ENCODE peak calls at places on chromosomes 11 and 22, in four cellular contexts. G is tibial artery, T is upper lobe of right lung, R is fibroblast of lung. I is an unnamed sample.

GRCh38 chr11:127493330-127493729 is 492.8 kb upstream of the KIRREL3 start:
- DNase-seq in T (no peak), R (peak), G (no peak), I (no peak)

GRCh38 chr22:44225091-44225689 is 44.5 kb downstream of the PARVG start:
- DNase-seq in T (no peak), R (no peak), G (no peak), I (peak)

GRCh38 chr22:47154621-47155081 is 392.2 kb downstream of the TBC1D22A start:
- DNase-seq in T (no peak), G (no peak), R (peak), I (peak)

GRCh38 chr11:74634537-74634936 is 42.2 kb downstream of the POLD3 start:
- DNase-seq in R (peak), G (no peak), T (no peak), I (no peak)

GRCh38 chr11:64284962-64285884 is at the start of gene GPR137:
- DNase-seq in G (peak), R (peak), T (peak), I (peak)

GRCh38 chr22:43848366-43849171 is 13.7 kb downstream of the SULT4A1 start:
- DNase-seq in R (peak), G (peak), T (peak), I (peak)

GRCh38 chr11:100739636-100740035 is 52.5 kb downstream of the ARHGAP42 start:
- DNase-seq in T (no peak), R (peak), G (no peak), I (no peak)

GRCh38 chr11:6474806-6475500 is 1.2 kb upstream of the TRIM3 start:
- DNase-seq in R (no peak), G (no peak), T (no peak), I (no peak)

GRCh38 chr11:32852142-32852541 is 22.4 kb downstream of the PRRG4 start:
- DNase-seq in R (peak), T (no peak), G (no peak), I (no peak)

GRCh38 chr22:21876486-21877176 is 9.2 kb upstream of the MAPK1 start:
- DNase-seq in G (no peak), R (peak), T (no peak), I (no peak)

GRCh38 chr22:43343262-43343988 is at the start of gene SCUBE1:
- DNase-seq in G (no peak), R (peak), T (peak), I (no peak)

GRCh38 chr11:19953342-19953741 is 206.9 kb downstream of the DBX1 start:
- DNase-seq in T (no peak), G (no peak), R (peak), I (no peak)

DNA sequence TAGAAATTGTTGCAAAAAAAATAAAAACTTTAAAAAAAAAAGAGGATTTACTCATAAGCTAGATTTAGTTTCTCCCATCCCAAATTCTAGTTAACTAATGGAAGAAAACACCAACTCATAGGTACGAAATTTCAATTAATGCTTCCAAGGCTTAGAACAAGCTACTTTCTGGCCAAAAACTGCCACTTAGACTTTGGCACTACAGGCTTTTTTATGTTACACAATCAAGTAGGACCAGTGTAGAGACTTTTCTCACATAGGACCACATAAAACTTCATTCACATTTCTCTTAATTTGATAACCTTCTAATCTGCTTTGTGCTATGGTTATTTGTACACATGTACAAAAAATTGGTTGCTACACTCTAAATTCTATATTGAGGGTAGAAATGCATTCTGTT is 3.1 kb downstream of the ST13 start:
- DNase-seq in R (no peak), T (no peak), G (no peak), I (no peak)
- H3K27ac ChIP-seq in R (no peak), T (no peak), G (no peak), I (no peak)

DNA sequence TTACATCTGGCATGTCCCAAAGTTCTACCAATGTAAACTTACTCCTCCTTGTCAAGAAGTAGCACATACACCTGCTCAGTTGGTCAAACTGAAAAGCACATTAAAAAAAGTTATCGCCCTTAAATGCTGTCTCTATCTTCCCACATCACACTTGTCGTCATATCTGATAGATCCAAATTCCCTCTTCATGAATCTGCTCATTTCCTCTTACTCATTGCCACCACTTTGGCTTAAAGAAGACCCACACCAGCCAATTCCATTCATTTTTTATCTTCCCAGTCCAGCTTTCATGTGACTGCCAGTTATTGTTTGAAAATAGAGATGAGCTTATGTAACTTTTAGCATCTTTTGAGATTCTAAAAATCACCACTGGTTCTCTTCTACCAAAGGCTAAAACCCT is 305.9 kb upstream of the MTNR1B start:
- DNase-seq in G (no peak), T (no peak), R (peak), I (no peak)
- H3K27ac ChIP-seq in G (no peak), T (no peak), R (no peak), I (no peak)

GRCh38 chr11:120186799-120187591 is 23.8 kb upstream of the OAF start:
- DNase-seq in T (peak), G (peak), R (peak), I (peak)
- H3K27ac ChIP-seq in T (peak), G (no peak), R (no peak), I (no peak)

GRCh38 chr11:134230339-134230738 is 5.9 kb downstream of the VPS26B start:
- DNase-seq in R (no peak), G (no peak), T (no peak), I (no peak)

GRCh38 chr11:134235399-134235798 is 10.9 kb downstream of the VPS26B start:
- DNase-seq in G (no peak), R (no peak), T (no peak), I (no peak)

GRCh38 chr11:134236834-134237556 is 12.5 kb downstream of the VPS26B start:
- DNase-seq in G (no peak), T (no peak), R (no peak), I (no peak)

GRCh38 chr11:134231958-134232674 is 7.6 kb downstream of the VPS26B start:
- DNase-seq in T (no peak), R (no peak), G (no peak), I (no peak)

DNA sequence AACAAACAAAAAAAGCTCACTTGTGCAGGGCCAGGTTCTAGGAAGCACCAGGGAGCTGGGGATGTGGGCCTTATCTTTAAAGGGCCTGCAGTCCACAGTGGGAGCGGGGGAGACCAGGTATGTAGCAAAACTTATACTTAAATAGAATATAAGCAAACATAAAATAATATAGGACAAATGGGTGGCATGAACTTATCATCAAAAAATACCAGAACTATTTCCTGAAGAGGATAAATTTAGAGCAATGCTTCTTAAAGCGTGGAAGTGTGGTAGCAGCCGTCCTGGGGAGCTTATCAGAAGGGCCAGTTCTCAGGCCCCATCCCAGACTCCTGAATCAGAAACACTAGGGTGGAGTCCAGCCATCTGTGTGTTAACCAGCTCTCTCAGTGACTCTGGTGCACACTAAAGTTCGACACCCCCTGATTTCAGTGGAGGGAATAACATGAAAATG is 9.3 kb downstream of the VPS26B start:
- DNase-seq in G (no peak), R (no peak), T (no peak), I (no peak)
- H3K27ac ChIP-seq in G (no peak), R (no peak), T (no peak), I (no peak)

GRCh38 chr11:8717876-8718753 is 35.5 kb downstream of the RPL27A start:
- DNase-seq in T (no peak), R (peak), G (peak), I (peak)
- H3K27ac ChIP-seq in T (peak), R (peak), G (peak), I (peak)

GRCh38 chr11:71185411-71185810 is 67.0 kb downstream of the SHANK2 start:
- DNase-seq in G (no peak), T (no peak), R (no peak), I (no peak)

GRCh38 chr11:71181566-71181965 is 70.8 kb downstream of the SHANK2 start:
- DNase-seq in G (no peak), R (no peak), T (no peak), I (peak)

GRCh38 chr11:71184421-71185210 is 67.8 kb downstream of the SHANK2 start:
- DNase-seq in R (no peak), G (no peak), T (peak), I (no peak)

GRCh38 chr11:71182791-71183556 is 69.4 kb downstream of the SHANK2 start:
- DNase-seq in R (no peak), T (no peak), G (no peak), I (peak)

GRCh38 chr11:71183878-71184277 is 68.5 kb downstream of the SHANK2 start:
- DNase-seq in T (peak), R (no peak), G (peak), I (no peak)
- H3K27ac ChIP-seq in T (no peak), R (no peak), G (no peak), I (no peak)

GRCh38 chr11:58395581-58395980 is 11.1 kb downstream of the OR5B3 start:
- DNase-seq in T (no peak), R (peak), G (no peak), I (no peak)

GRCh38 chr11:58392741-58393140 is 13.9 kb downstream of the OR5B3 start:
- DNase-seq in R (peak), G (no peak), T (no peak), I (no peak)

GRCh38 chr11:58390551-58391063 is 16.1 kb downstream of the OR5B3 start:
- DNase-seq in T (peak), R (no peak), G (no peak), I (no peak)

GRCh38 chr11:58394195-58394594 is 12.5 kb downstream of the OR5B3 start:
- DNase-seq in R (peak), G (no peak), T (no peak), I (no peak)

DNA sequence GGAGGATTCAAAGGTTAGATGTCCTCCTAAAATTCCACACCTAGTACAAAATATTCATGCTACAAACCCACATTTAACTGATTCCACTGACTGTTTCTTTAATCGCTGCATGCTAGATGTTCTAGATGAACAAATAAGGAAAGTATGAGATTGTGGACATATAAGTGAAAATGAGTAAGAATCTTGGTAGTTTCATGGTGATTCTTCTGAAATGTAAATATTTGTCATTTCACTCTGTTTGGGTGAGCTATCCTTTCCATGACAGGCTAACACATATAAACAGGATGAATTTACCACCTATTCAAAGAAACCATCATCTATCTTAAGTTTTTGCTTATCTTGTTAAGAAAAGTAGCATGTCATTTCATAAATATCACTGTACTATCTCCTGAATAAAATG is 14.8 kb downstream of the OR5B3 start:
- DNase-seq in R (peak), G (no peak), T (no peak), I (no peak)
- H3K27ac ChIP-seq in R (peak), G (no peak), T (no peak), I (no peak)